ENCODE peak calls at places on chromosomes 16 and 17, in five cellular contexts. X, S, P, R and U are unnamed samples.

GRCh38 chr17:73657473-73658116 is 13.3 kb upstream of the SDK2 start:
- DNase-seq in X (no peak), S (peak), P (no peak), R (no peak), U (no peak)

GRCh38 chr17:1078831-1079561 is 82.1 kb downstream of the TIMM22 start:
- DNase-seq in X (no peak), S (no peak), P (no peak), R (no peak), U (no peak)

GRCh38 chr16:4694664-4695451 is 1.5 kb downstream of the NUDT16L1 start:
- DNase-seq in X (no peak), S (no peak), P (no peak), R (no peak), U (no peak)

GRCh38 chr16:49096191-49096945 is 185.3 kb downstream of the CBLN1 start:
- DNase-seq in X (no peak), S (no peak), P (no peak), R (no peak), U (no peak)

GRCh38 chr16:65700599-65700998 is 578.7 kb upstream of the CDH11 start:
- DNase-seq in X (no peak), S (no peak), P (peak), R (no peak), U (no peak)

GRCh38 chr16:57544129-57544653 is 1.7 kb downstream of the ADGRG5 start:
- DNase-seq in X (no peak), S (no peak), P (no peak), R (no peak), U (no peak)

GRCh38 chr17:56305017-56305416 is 151.7 kb downstream of the ANKFN1 start:
- DNase-seq in X (no peak), S (no peak), P (no peak), R (no peak), U (no peak)

GRCh38 chr16:70561623-70562022 is 38.0 kb downstream of the SF3B3 start:
- DNase-seq in X (no peak), S (no peak), P (no peak), R (peak), U (no peak)

GRCh38 chr17:46061435-46061834 is 62.4 kb downstream of the STH start:
- DNase-seq in X (no peak), S (no peak), P (no peak), R (no peak), U (no peak)

GRCh38 chr17:38617967-38618760 is 12.4 kb upstream of the SRCIN1 start:
- DNase-seq in X (no peak), S (no peak), P (no peak), R (no peak), U (no peak)

GRCh38 chr17:82225368-82226029 is 3.3 kb upstream of the SLC16A3 start:
- DNase-seq in X (no peak), S (no peak), P (no peak), R (no peak), U (no peak)

GRCh38 chr17:82931696-82932060 is 91.9 kb upstream of the ZNF750 start:
- DNase-seq in X (no peak), S (no peak), P (no peak), R (peak), U (no peak)

GRCh38 chr16:30615358-30616076 is 5.3 kb upstream of the ZNF689 start:
- DNase-seq in X (peak), S (no peak), P (no peak), R (no peak), U (no peak)

GRCh38 chr16:9374076-9374475 is 282.6 kb downstream of the HAPSTR1 start:
- DNase-seq in X (no peak), S (no peak), P (no peak), R (no peak), U (no peak)

GRCh38 chr17:17435323-17435722 is 41.5 kb upstream of the MED9 start:
- DNase-seq in X (no peak), S (no peak), P (no peak), R (no peak), U (no peak)

GRCh38 chr16:84423416-84423837 is 55.1 kb downstream of the ATP2C2 start:
- DNase-seq in X (no peak), S (no peak), P (no peak), R (no peak), U (no peak)

GRCh38 chr17:45367216-45367615 is 50.4 kb upstream of the MAP3K14 start:
- DNase-seq in X (no peak), S (no peak), P (no peak), R (no peak), U (no peak)

GRCh38 chr17:70906808-70907207 is 737.5 kb downstream of the KCNJ2 start:
- DNase-seq in X (no peak), S (no peak), P (no peak), R (no peak), U (peak)

GRCh38 chr16:29806641-29807425 is 504 bp downstream of the MAZ start:
- DNase-seq in X (peak), S (peak), P (no peak), R (no peak), U (no peak)

GRCh38 chr17:80478487-80479245 is 2.3 kb upstream of the NPTX1 start:
- DNase-seq in X (no peak), S (no peak), P (no peak), R (no peak), U (no peak)

GRCh38 chr17:51430581-51430980 is 170.2 kb downstream of the UTP18 start:
- DNase-seq in X (no peak), S (no peak), P (no peak), R (no peak), U (no peak)

GRCh38 chr16:67703626-67704025 is 15.5 kb downstream of the GFOD2 start:
- DNase-seq in X (no peak), S (no peak), P (no peak), R (no peak), U (no peak)

GRCh38 chr17:32440722-32441121 is 3.6 kb upstream of the PSMD11 start:
- DNase-seq in X (no peak), S (no peak), P (no peak), R (no peak), U (no peak)

GRCh38 chr17:50155115-50155819 is 4.8 kb upstream of the PPP1R9B start:
- DNase-seq in X (no peak), S (no peak), P (no peak), R (no peak), U (no peak)

GRCh38 chr16:26777821-26778220 is 288.9 kb upstream of the C16orf82 start:
- DNase-seq in X (no peak), S (no peak), P (no peak), R (no peak), U (no peak)

GRCh38 chr16:84937196-84937935 is 74.0 kb downstream of the ZDHHC7 start:
- DNase-seq in X (no peak), S (no peak), P (no peak), R (no peak), U (no peak)

GRCh38 chr17:81434079-81434478 is 38.8 kb downstream of the BAHCC1 start:
- DNase-seq in X (no peak), S (no peak), P (no peak), R (no peak), U (peak)

GRCh38 chr16:81263470-81264200 is 25.1 kb downstream of the BCO1 start:
- DNase-seq in X (no peak), S (no peak), P (no peak), R (no peak), U (no peak)

GRCh38 chr16:89700649-89701424 is 668 bp downstream of the SPATA2L start:
- DNase-seq in X (peak), S (peak), P (no peak), R (no peak), U (no peak)

GRCh38 chr17:50052241-50052788 is 3.6 kb upstream of the ITGA3 start:
- DNase-seq in X (no peak), S (peak), P (no peak), R (no peak), U (no peak)

GRCh38 chr16:81784042-81784785 is 5.1 kb downstream of the PLCG2 start:
- DNase-seq in X (no peak), S (peak), P (no peak), R (no peak), U (no peak)

GRCh38 chr16:87340198-87340597 is 23.0 kb upstream of the C16orf95 start:
- DNase-seq in X (no peak), S (no peak), P (no peak), R (no peak), U (no peak)

GRCh38 chr16:79651363-79651762 is 50.8 kb upstream of the MAF start:
- DNase-seq in X (no peak), S (no peak), P (no peak), R (peak), U (no peak)

GRCh38 chr16:10386517-10387377 is 886 bp downstream of the ATF7IP2 start:
- DNase-seq in X (no peak), S (no peak), P (peak), R (no peak), U (no peak)

GRCh38 chr17:47324224-47325020 is 667 bp downstream of the EFCAB13 start:
- DNase-seq in X (peak), S (peak), P (no peak), R (no peak), U (no peak)

GRCh38 chr16:79437764-79438728 is 162.5 kb downstream of the MAF start:
- DNase-seq in X (no peak), S (no peak), P (no peak), R (peak), U (peak)

GRCh38 chr16:63981639-63982038 is 1140.2 kb downstream of the CDH11 start:
- DNase-seq in X (no peak), S (no peak), P (no peak), R (no peak), U (no peak)

GRCh38 chr16:56493131-56493530 is 26.7 kb downstream of the BBS2 start:
- DNase-seq in X (no peak), S (no peak), P (no peak), R (no peak), U (no peak)

GRCh38 chr17:42392664-42393415 is 4.6 kb upstream of the STAT3 start:
- DNase-seq in X (no peak), S (no peak), P (no peak), R (no peak), U (no peak)